ENCODE peak calls at places on chromosomes 1 and 21, in five cellular contexts. T is colonic mucosa; G is pancreas; V is CD4-positive, CD25-positive, alpha-beta regulatory T cell; Q is RWPE2. Z is an unnamed sample.

GRCh38 chr21:29181799-29182470 is 51.5 kb downstream of the MAP3K7CL start:
- DNase-seq in G (no peak), Q (no peak), V (no peak), T (no peak), Z (no peak)

GRCh38 chr1:97506368-97506767 is 414.5 kb downstream of the DPYD start:
- DNase-seq in T (no peak), G (no peak), Q (no peak), V (no peak), Z (no peak)

GRCh38 chr1:164702216-164702615 is 143.2 kb downstream of the PBX1 start:
- DNase-seq in V (no peak), T (no peak), Q (no peak), G (no peak), Z (no peak)

GRCh38 chr1:202282596-202283283 is 59.0 kb downstream of the UBE2T start:
- DNase-seq in T (no peak), Q (no peak), G (no peak), V (no peak), Z (no peak)

GRCh38 chr1:179177182-179177581 is 52.3 kb downstream of the ABL2 start:
- DNase-seq in G (no peak), Q (no peak), V (no peak), T (no peak), Z (no peak)

GRCh38 chr1:54794401-54795099 is 6.6 kb downstream of the TTC22 start:
- DNase-seq in V (no peak), G (no peak), T (peak; percentile 84), Q (no peak), Z (no peak)

GRCh38 chr1:180258290-180258689 is 28.2 kb downstream of the LHX4 start:
- DNase-seq in V (no peak), G (no peak), T (no peak), Q (no peak), Z (no peak)

GRCh38 chr1:248924696-248925532 is 18.9 kb downstream of the PGBD2 start:
- DNase-seq in V (peak; percentile 66), T (no peak), Q (no peak), G (no peak), Z (no peak)

GRCh38 chr1:157099633-157100009 is at the start of gene ETV3L:
- DNase-seq in Q (no peak), V (no peak), G (no peak), T (no peak), Z (no peak)

GRCh38 chr1:219909476-219909875 is 18.9 kb downstream of the SLC30A10 start:
- DNase-seq in Q (no peak), T (no peak), V (no peak), G (no peak), Z (no peak)

GRCh38 chr1:24503003-24503751 is 541 bp downstream of the RCAN3 start:
- DNase-seq in Q (no peak), V (no peak), G (peak; percentile 48), T (peak; percentile 40), Z (no peak)

GRCh38 chr1:8525291-8526275 is 207.7 kb downstream of the SLC45A1 start:
- DNase-seq in G (peak; percentile 57), Q (peak; percentile 72), V (peak; percentile 81), T (peak; percentile 91), Z (peak; percentile 53)

GRCh38 chr1:117967472-117967871 is 37.9 kb downstream of the WDR3 start:
- DNase-seq in T (no peak), V (no peak), Q (no peak), G (no peak), Z (no peak)

GRCh38 chr1:113946112-113946511 is 17.0 kb downstream of the HIPK1 start:
- DNase-seq in Q (no peak), T (no peak), G (no peak), V (no peak), Z (no peak)

GRCh38 chr1:151131832-151132675 is 14.4 kb downstream of the SEMA6C start:
- DNase-seq in T (peak; percentile 38), G (no peak), Q (no peak), V (no peak), Z (no peak)

GRCh38 chr1:87435484-87435883 is 106.8 kb downstream of the LMO4 start:
- DNase-seq in V (no peak), T (no peak), Q (no peak), G (no peak), Z (no peak)

GRCh38 chr21:44614961-44615391 is 3.1 kb downstream of the KRTAP10-8 start:
- DNase-seq in Q (no peak), G (no peak), T (no peak), V (no peak), Z (no peak)

GRCh38 chr1:209491897-209492296 is 91.6 kb upstream of the CAMK1G start:
- DNase-seq in Q (no peak), G (no peak), T (no peak), V (no peak), Z (no peak)

GRCh38 chr1:3018051-3018471 is 3.2 kb upstream of the ACTRT2 start:
- DNase-seq in G (no peak), T (no peak), Q (peak; percentile 22), V (no peak), Z (no peak)

GRCh38 chr1:160550572-160551034 is 27.5 kb upstream of the SLAMF6 start:
- DNase-seq in Q (no peak), T (no peak), G (peak; percentile 35), V (peak; percentile 42), Z (peak; percentile 43)

GRCh38 chr1:27572679-27573426 is 31.1 kb downstream of the AHDC1 start:
- DNase-seq in G (peak; percentile 37), T (no peak), Q (no peak), V (no peak), Z (no peak)

GRCh38 chr1:201383647-201384405 is 6.3 kb upstream of the TNNT2 start:
- DNase-seq in G (no peak), V (no peak), Q (no peak), T (no peak), Z (no peak)

GRCh38 chr1:221946768-221947167 is 204.9 kb upstream of the DUSP10 start:
- DNase-seq in Q (no peak), T (no peak), G (no peak), V (no peak), Z (no peak)

GRCh38 chr1:221724931-221725605 is 16.8 kb downstream of the DUSP10 start:
- DNase-seq in G (no peak), T (no peak), Q (no peak), V (no peak), Z (no peak)

GRCh38 chr1:241762713-241763339 is 85.2 kb upstream of the EXO1 start:
- DNase-seq in G (no peak), T (no peak), V (no peak), Q (no peak), Z (no peak)

GRCh38 chr1:50553921-50554320 is 130.7 kb upstream of the DMRTA2 start:
- DNase-seq in V (no peak), T (no peak), Q (no peak), G (no peak), Z (no peak)

GRCh38 chr1:214957330-214958137 is 125.0 kb upstream of the KCNK2 start:
- DNase-seq in Q (no peak), V (no peak), T (no peak), G (no peak), Z (no peak)

GRCh38 chr1:23357112-23357908 is 12.3 kb downstream of the ZNF436 start:
- DNase-seq in T (no peak), V (no peak), G (no peak), Q (no peak), Z (no peak)
- H3K9me3 ChIP-seq in T (peaks cover 13% of the 10 kb centered on the region), V (peaks cover 43% of the 10 kb centered on the region), G (peaks cover 2% of the 10 kb centered on the region), Q (peaks cover 18% of the 10 kb centered on the region), Z (peaks cover 10% of the 10 kb centered on the region)

DNA sequence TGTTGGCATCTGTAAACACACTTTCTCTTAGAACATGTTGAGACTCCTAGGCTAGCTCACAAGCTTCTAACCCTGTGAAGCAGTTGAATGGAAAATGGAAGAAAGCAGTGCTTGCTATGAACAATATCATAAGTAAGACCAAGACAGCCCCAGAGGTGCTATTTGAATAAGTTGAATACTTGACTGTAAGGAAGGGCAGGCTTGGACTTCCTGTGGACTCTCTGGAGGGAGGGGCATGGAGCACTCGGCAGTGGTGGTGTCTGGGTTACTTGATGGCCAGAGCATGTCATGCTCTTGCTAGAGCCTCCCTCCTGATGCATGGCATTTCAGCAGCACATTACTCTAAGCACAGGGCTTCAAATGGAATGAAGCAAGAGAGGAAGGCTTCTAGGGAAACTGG is 60.0 kb downstream of the MRPS6 start:
- DNase-seq in T (no peak), G (no peak), Q (no peak), V (no peak), Z (no peak)
- H3K9me3 ChIP-seq in T (no peaks in the 10 kb centered on the region), G (no peaks in the 10 kb centered on the region), Q (no peaks in the 10 kb centered on the region), V (no peaks in the 10 kb centered on the region), Z (no peaks in the 10 kb centered on the region)

GRCh38 chr1:94812985-94813384 is 7.2 kb upstream of the SLC44A3 start:
- DNase-seq in G (no peak), V (no peak), Q (no peak), T (no peak), Z (no peak)
- H3K9me3 ChIP-seq in G (no peaks in the 10 kb centered on the region), V (no peaks in the 10 kb centered on the region), Q (no peaks in the 10 kb centered on the region), T (no peaks in the 10 kb centered on the region), Z (peaks cover 4% of the 10 kb centered on the region)

GRCh38 chr1:110961902-110962301 is 1.8 kb downstream of the LRIF1 start:
- DNase-seq in V (no peak), Q (no peak), T (no peak), G (no peak), Z (no peak)
- H3K9me3 ChIP-seq in V (peaks cover 86% of the 10 kb centered on the region), Q (peaks cover 2% of the 10 kb centered on the region), T (no peaks in the 10 kb centered on the region), G (no peaks in the 10 kb centered on the region), Z (peaks cover 18% of the 10 kb centered on the region)

GRCh38 chr1:167705250-167705649 is 16.5 kb upstream of the MPZL1 start:
- DNase-seq in Q (no peak), T (no peak), V (no peak), G (no peak), Z (no peak)
- H3K9me3 ChIP-seq in Q (no peaks in the 10 kb centered on the region), T (no peaks in the 10 kb centered on the region), V (no peaks in the 10 kb centered on the region), G (no peaks in the 10 kb centered on the region), Z (no peaks in the 10 kb centered on the region)

DNA sequence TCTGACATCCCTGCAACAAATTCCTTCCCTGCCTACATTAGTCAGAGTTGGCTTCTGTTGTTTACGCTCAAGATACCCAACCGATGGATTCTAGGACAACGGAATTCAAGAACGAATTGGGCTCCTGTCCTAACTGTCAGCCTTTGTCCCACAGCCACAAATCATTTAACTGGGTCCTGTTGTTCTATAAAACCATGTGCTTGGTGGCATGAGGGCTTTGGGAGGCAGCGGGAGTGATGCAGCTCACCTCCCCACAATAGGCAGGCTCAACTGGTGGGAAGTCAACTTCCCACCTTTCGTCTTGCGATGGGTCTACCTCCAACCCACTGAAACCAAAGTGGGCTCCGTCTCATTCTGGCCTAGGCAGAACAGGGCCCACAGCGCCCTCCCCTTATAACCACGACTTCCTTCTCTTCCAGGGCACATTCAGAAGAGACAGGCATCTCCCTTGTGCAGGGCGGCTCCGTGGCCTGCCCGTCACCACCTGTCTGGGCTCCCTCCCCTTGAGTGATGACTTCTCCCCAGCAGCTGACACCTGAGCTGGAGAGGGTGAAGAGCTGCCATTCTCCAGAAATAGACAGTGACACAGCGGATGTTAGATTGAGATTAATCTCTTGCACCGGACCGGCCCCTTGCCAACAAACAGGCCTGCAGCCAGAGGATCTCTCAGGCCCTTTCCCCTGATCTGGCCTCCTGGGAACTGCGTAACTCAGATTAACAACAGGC is 26.5 kb downstream of the LRRC38 start:
- DNase-seq in T (no peak), V (no peak), Q (no peak), G (no peak), Z (no peak)
- H3K9me3 ChIP-seq in T (no peaks in the 10 kb centered on the region), V (no peaks in the 10 kb centered on the region), Q (no peaks in the 10 kb centered on the region), G (no peaks in the 10 kb centered on the region), Z (no peaks in the 10 kb centered on the region)